ENCODE peak calls at places on chromosomes 4 and X, in ten cellular contexts. J is ovary, W is right atrium auricular region, U is upper lobe of right lung, A is body of pancreas, E is PC-9, T is keratinocyte, B is stomach, P is heart left ventricle, M is PC-3. L is an unnamed sample. For H3K4me1, H3K27me3 and H3K36me3, the result is how much of the 10 kb centered on the place peaks cover.

GRCh38 chrX:12480956-12481355 is 310.3 kb upstream of the PRPS2 start:
- DNase-seq in J (no peak), W (no peak), U (no peak), A (no peak), E (no peak), T (peak), B (no peak), P (no peak), M (no peak), L (no peak)

GRCh38 chr4:170087163-170087700 is 2.5 kb downstream of the AADAT start:
- DNase-seq in J (no peak), W (no peak), U (no peak), A (no peak), E (peak), T (no peak), B (no peak), P (no peak), M (no peak), L (no peak)

GRCh38 chrX:153844509-153845082 is 14.3 kb upstream of the PDZD4 start:
- DNase-seq in J (no peak), W (no peak), U (no peak), A (no peak), E (no peak), T (no peak), B (no peak), P (no peak), M (no peak), L (no peak)

GRCh38 chr4:183987529-183987946 is 82.4 kb downstream of the STOX2 start:
- DNase-seq in J (peak), W (peak), U (peak), A (peak), E (peak), T (peak), B (peak), P (peak), M (peak), L (peak)

GRCh38 chrX:131745942-131746489 is 202.1 kb downstream of the OR13H1 start:
- DNase-seq in J (no peak), W (no peak), U (no peak), A (no peak), E (no peak), T (no peak), B (no peak), P (no peak), M (peak), L (no peak)

GRCh38 chrX:3262906-3263305 is 83.5 kb downstream of the MXRA5 start:
- DNase-seq in J (no peak), W (no peak), U (no peak), A (no peak), E (no peak), T (peak), B (no peak), P (no peak), M (peak), L (no peak)

GRCh38 chrX:130170752-130171445 is 863 bp upstream of the RAB33A start:
- DNase-seq in J (peak), W (no peak), U (peak), A (no peak), E (no peak), T (no peak), B (peak), P (peak), M (no peak), L (peak)

GRCh38 chr4:123300625-123301024 is 96.0 kb upstream of the SPRY1 start:
- DNase-seq in J (no peak), W (no peak), U (no peak), A (no peak), E (no peak), T (no peak), B (no peak), P (no peak), M (no peak), L (no peak)

GRCh38 chr4:68347845-68348244 is 2.0 kb downstream of the YTHDC1 start:
- DNase-seq in J (no peak), W (no peak), U (no peak), A (no peak), E (no peak), T (no peak), B (no peak), P (no peak), M (no peak), L (no peak)

GRCh38 chr4:139555705-139556070 is 331 bp downstream of the SETD7 start:
- DNase-seq in J (peak), W (peak), U (peak), A (peak), E (no peak), T (no peak), B (peak), P (peak), M (no peak), L (peak)

GRCh38 chr4:107243141-107243779 is 207.1 kb upstream of the DKK2 start:
- DNase-seq in J (no peak), W (no peak), U (no peak), A (no peak), E (no peak), T (no peak), B (no peak), P (no peak), M (no peak), L (no peak)

GRCh38 chr4:77695769-77696168 is 90.1 kb downstream of the CXCL13 start:
- DNase-seq in J (no peak), W (no peak), U (no peak), A (no peak), E (peak), T (peak), B (no peak), P (no peak), M (peak), L (no peak)

GRCh38 chr4:141914746-141915145 is 278.4 kb downstream of the IL15 start:
- DNase-seq in J (no peak), W (no peak), U (no peak), A (no peak), E (no peak), T (no peak), B (no peak), P (no peak), M (no peak), L (no peak)

GRCh38 chrX:30702736-30703135 is 49.5 kb downstream of the GK start:
- DNase-seq in J (no peak), W (no peak), U (no peak), A (no peak), E (no peak), T (no peak), B (no peak), P (no peak), M (no peak), L (no peak)

GRCh38 chrX:9857575-9857974 is 71.3 kb downstream of the SHROOM2 start:
- DNase-seq in J (no peak), W (no peak), U (no peak), A (no peak), E (no peak), T (no peak), B (no peak), P (no peak), M (no peak), L (no peak)

GRCh38 chr4:38948551-38948950 is 80.9 kb downstream of the FAM114A1 start:
- DNase-seq in J (peak), W (peak), U (no peak), A (no peak), E (peak), T (no peak), B (no peak), P (no peak), M (peak), L (peak)

GRCh38 chr4:17630228-17630627 is 15.8 kb downstream of the MED28 start:
- DNase-seq in J (no peak), W (no peak), U (no peak), A (no peak), E (no peak), T (no peak), B (no peak), P (no peak), M (no peak), L (no peak)

GRCh38 chrX:11416600-11416999 is 123.4 kb downstream of the AMELX start:
- DNase-seq in J (no peak), W (no peak), U (no peak), A (no peak), E (no peak), T (no peak), B (no peak), P (no peak), M (no peak), L (no peak)

GRCh38 chr4:82994834-82995233 is 15.8 kb downstream of the LIN54 start:
- DNase-seq in J (no peak), W (no peak), U (no peak), A (no peak), E (no peak), T (no peak), B (no peak), P (no peak), M (no peak), L (no peak)

GRCh38 chr4:152074573-152074972 is 313.8 kb upstream of the GATB start:
- DNase-seq in J (no peak), W (no peak), U (no peak), A (no peak), E (no peak), T (no peak), B (no peak), P (no peak), M (no peak), L (no peak)
- H3K4me1 ChIP-seq in J (under half), W (under half), U (under half), A (under half), E (under half), T (under half), B (under half), P (under half), M (under half), L (under half)

GRCh38 chr4:176793060-176793605 is 411 bp upstream of the VEGFC start:
- DNase-seq in J (no peak), W (no peak), U (no peak), A (peak), E (no peak), T (no peak), B (no peak), P (no peak), M (no peak), L (no peak)

GRCh38 chr4:176795441-176795840 is 2.7 kb upstream of the VEGFC start:
- DNase-seq in J (no peak), W (no peak), U (no peak), A (no peak), E (no peak), T (no peak), B (no peak), P (no peak), M (no peak), L (no peak)

GRCh38 chr4:176792348-176793059 is at the start of gene VEGFC:
- DNase-seq in J (peak), W (no peak), U (peak), A (peak), E (no peak), T (no peak), B (peak), P (peak), M (peak), L (peak)

GRCh38 chr4:176794151-176794550 is 1.4 kb upstream of the VEGFC start:
- DNase-seq in J (no peak), W (no peak), U (no peak), A (no peak), E (peak), T (peak), B (no peak), P (no peak), M (peak), L (no peak)

GRCh38 chr4:176794651-176795050 is 1.9 kb upstream of the VEGFC start:
- DNase-seq in J (no peak), W (no peak), U (no peak), A (no peak), E (peak), T (no peak), B (no peak), P (no peak), M (peak), L (no peak)
- H3K27me3 ChIP-seq in J (under half), W (under half), U (under half), A (under half), E (under half), T (under half), B (under half), P (under half), M (under half), L (under half)

GRCh38 chr4:75655562-75655961 is 17.6 kb downstream of the G3BP2 start:
- DNase-seq in J (no peak), W (no peak), U (no peak), A (no peak), E (no peak), T (no peak), B (no peak), P (no peak), M (no peak), L (no peak)
- H3K36me3 ChIP-seq in J (under half), W (half or more), U (half or more), A (under half), E (under half), T (under half), B (under half), P (under half), M (half or more), L (under half)

DNA sequence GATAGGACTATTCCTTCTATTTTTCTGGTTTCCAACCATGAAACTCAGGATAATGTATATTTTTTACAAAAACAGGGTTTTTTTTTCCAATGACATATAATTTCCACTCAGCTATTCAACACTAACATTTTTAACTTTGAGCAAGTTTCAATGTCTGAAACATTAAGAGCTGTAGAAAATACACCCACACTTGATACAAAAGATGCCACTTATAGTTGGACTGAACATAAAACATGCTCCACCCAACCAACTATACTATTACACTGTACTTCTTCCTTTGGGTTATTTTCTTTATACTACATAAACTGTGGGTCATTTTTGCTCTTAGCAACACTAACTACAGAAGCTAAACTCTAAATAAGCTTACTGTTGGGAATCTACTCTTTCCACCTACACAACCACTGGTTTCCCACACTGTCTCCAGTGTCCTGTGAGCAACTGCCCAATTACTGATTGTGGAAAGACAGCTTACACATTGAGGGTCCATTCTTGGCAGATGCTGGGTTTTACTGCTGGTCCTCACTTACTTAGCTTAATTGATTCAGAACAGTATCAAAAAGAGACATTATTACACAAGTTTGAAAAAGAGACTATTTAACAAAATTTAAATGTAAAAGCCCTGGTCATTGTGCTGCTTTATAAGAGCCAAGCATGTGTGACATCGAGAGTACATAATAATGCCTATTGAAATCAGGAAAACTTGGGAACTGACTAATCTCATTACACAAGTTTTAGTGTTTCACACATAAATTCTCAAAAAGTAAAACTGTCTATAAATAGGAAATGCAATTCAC is 6.3 kb downstream of the AMMECR1 start:
- DNase-seq in J (no peak), W (no peak), U (no peak), A (no peak), E (no peak), T (no peak), B (no peak), P (no peak), M (no peak), L (no peak)
- H3K4me1 ChIP-seq in J (under half), W (under half), U (under half), A (under half), E (under half), T (under half), B (under half), P (under half), M (under half), L (under half)

GRCh38 chrX:24733111-24733510 is 39.4 kb downstream of the POLA1 start:
- DNase-seq in J (no peak), W (no peak), U (no peak), A (no peak), E (no peak), T (no peak), B (no peak), P (no peak), M (no peak), L (no peak)

GRCh38 chrX:24732705-24733104 is 39.0 kb downstream of the POLA1 start:
- DNase-seq in J (no peak), W (no peak), U (no peak), A (no peak), E (no peak), T (no peak), B (no peak), P (no peak), M (peak), L (no peak)

GRCh38 chrX:24728530-24728929 is 34.8 kb downstream of the POLA1 start:
- DNase-seq in J (no peak), W (no peak), U (no peak), A (peak), E (no peak), T (no peak), B (no peak), P (no peak), M (no peak), L (no peak)
- H3K27me3 ChIP-seq in J (under half), W (under half), U (under half), A (under half), E (under half), T (under half), B (under half), P (under half), M (under half), L (under half)

GRCh38 chr4:1323280-1323634 is 23.8 kb upstream of the UVSSA start:
- DNase-seq in J (no peak), W (no peak), U (no peak), A (no peak), E (no peak), T (no peak), B (no peak), P (no peak), M (no peak), L (peak)
- H3K36me3 ChIP-seq in J (under half), W (half or more), U (half or more), A (under half), E (under half), T (under half), B (under half), P (under half), M (under half), L (under half)

DNA sequence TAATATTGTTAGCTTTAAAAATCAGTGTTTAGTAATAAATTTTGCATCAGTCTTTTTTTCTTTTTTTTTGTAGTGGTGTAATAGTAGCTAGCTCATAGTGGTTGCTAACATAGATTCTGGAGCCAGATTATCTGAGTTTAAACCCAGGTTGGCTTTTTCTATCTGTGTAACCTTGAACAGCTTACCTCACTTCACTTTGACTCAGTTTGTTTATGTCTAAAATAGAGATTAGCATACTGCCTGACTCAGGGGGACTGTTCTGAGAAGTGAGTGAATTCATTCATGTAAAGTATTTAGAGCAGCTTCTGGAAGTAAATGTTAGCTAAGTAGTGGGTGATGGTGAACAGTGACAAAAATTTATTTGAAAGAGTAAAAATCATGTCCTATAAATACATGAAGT is 32.9 kb downstream of the CPEB2 start:
- DNase-seq in J (no peak), W (no peak), U (no peak), A (no peak), E (no peak), T (no peak), B (no peak), P (no peak), M (no peak), L (no peak)
- H3K4me1 ChIP-seq in J (under half), W (under half), U (under half), A (under half), E (under half), T (under half), B (under half), P (under half), M (under half), L (under half)

GRCh38 chrX:69231903-69232302 is 66.7 kb upstream of the PJA1 start:
- DNase-seq in J (no peak), W (no peak), U (no peak), A (no peak), E (no peak), T (no peak), B (no peak), P (no peak), M (peak), L (no peak)
- H3K27me3 ChIP-seq in J (under half), W (under half), U (under half), A (under half), E (under half), T (under half), B (under half), P (under half), M (under half), L (under half)